ENCODE peak calls at places on chromosomes 13 and 19, in six cellular contexts. One of them, this sample, is unnamed.

GRCh38 chr13:66780814-66781213 is 449.3 kb downstream of the PCDH9 start:
- DNase-seq in esophagus muscularis mucosa: no peak
- DNase-seq in stomach: no peak
- DNase-seq in breast epithelium: no peak
- DNase-seq in HepG2: no peak
- DNase-seq in suprapubic skin: no peak
- DNase-seq in this sample: no peak

GRCh38 chr19:15296841-15297415 is 35.4 kb downstream of the BRD4 start:
- DNase-seq in esophagus muscularis mucosa: no peak
- DNase-seq in stomach: no peak
- DNase-seq in breast epithelium: no peak
- DNase-seq in HepG2: peak; percentile 85
- DNase-seq in suprapubic skin: no peak
- DNase-seq in this sample: no peak

GRCh38 chr13:39930544-39931444 is 275.3 kb downstream of the COG6 start:
- DNase-seq in esophagus muscularis mucosa: no peak
- DNase-seq in stomach: no peak
- DNase-seq in breast epithelium: no peak
- DNase-seq in HepG2: no peak
- DNase-seq in suprapubic skin: no peak
- DNase-seq in this sample: no peak

GRCh38 chr13:42001580-42001979 is 40.7 kb upstream of the VWA8 start:
- DNase-seq in esophagus muscularis mucosa: peak; percentile 91
- DNase-seq in stomach: no peak
- DNase-seq in breast epithelium: no peak
- DNase-seq in HepG2: no peak
- DNase-seq in suprapubic skin: no peak
- DNase-seq in this sample: no peak

GRCh38 chr19:5116292-5116691 is 147.4 kb downstream of the KDM4B start:
- DNase-seq in esophagus muscularis mucosa: no peak
- DNase-seq in stomach: no peak
- DNase-seq in breast epithelium: no peak
- DNase-seq in HepG2: no peak
- DNase-seq in suprapubic skin: no peak
- DNase-seq in this sample: no peak

GRCh38 chr13:98267080-98267912 is 90.2 kb upstream of the RNF113B start:
- DNase-seq in esophagus muscularis mucosa: no peak
- DNase-seq in stomach: peak; percentile 60
- DNase-seq in breast epithelium: no peak
- DNase-seq in HepG2: peak; percentile 94
- DNase-seq in suprapubic skin: no peak
- DNase-seq in this sample: peak; percentile 56

GRCh38 chr13:23372264-23372905 is 61.1 kb downstream of the SACS start:
- DNase-seq in esophagus muscularis mucosa: no peak
- DNase-seq in stomach: no peak
- DNase-seq in breast epithelium: no peak
- DNase-seq in HepG2: no peak
- DNase-seq in suprapubic skin: no peak
- DNase-seq in this sample: no peak

GRCh38 chr19:29119582-29119981 is 93.4 kb downstream of the UQCRFS1 start:
- DNase-seq in esophagus muscularis mucosa: no peak
- DNase-seq in stomach: no peak
- DNase-seq in breast epithelium: no peak
- DNase-seq in HepG2: no peak
- DNase-seq in suprapubic skin: no peak
- DNase-seq in this sample: no peak

GRCh38 chr19:4057913-4058695 is 8.6 kb downstream of the ZBTB7A start:
- DNase-seq in esophagus muscularis mucosa: peak; percentile 97
- DNase-seq in stomach: peak; percentile 81
- DNase-seq in breast epithelium: peak; percentile 79
- DNase-seq in HepG2: peak; percentile 90
- DNase-seq in suprapubic skin: peak; percentile 96
- DNase-seq in this sample: no peak

GRCh38 chr19:17226002-17226933 is at the start of gene OCEL1:
- DNase-seq in esophagus muscularis mucosa: peak; percentile 100
- DNase-seq in stomach: peak; percentile 99
- DNase-seq in breast epithelium: peak; percentile 99
- DNase-seq in HepG2: peak; percentile 95
- DNase-seq in suprapubic skin: peak; percentile 99
- DNase-seq in this sample: peak; percentile 98

GRCh38 chr19:42273407-42274064 is 4.5 kb downstream of the CIC start:
- DNase-seq in esophagus muscularis mucosa: no peak
- DNase-seq in stomach: no peak
- DNase-seq in breast epithelium: no peak
- DNase-seq in HepG2: no peak
- DNase-seq in suprapubic skin: peak; percentile 62
- DNase-seq in this sample: no peak

GRCh38 chr13:90008707-90009149 is 1338.8 kb upstream of the MIR17HG start:
- DNase-seq in esophagus muscularis mucosa: no peak
- DNase-seq in stomach: no peak
- DNase-seq in breast epithelium: no peak
- DNase-seq in HepG2: no peak
- DNase-seq in suprapubic skin: no peak
- DNase-seq in this sample: no peak

GRCh38 chr19:13417054-13417453 is 89.2 kb downstream of the CACNA1A start:
- DNase-seq in esophagus muscularis mucosa: no peak
- DNase-seq in stomach: no peak
- DNase-seq in breast epithelium: no peak
- DNase-seq in HepG2: peak; percentile 3
- DNase-seq in suprapubic skin: no peak
- DNase-seq in this sample: no peak

GRCh38 chr13:99968521-99969367 is 2.8 kb downstream of the ZIC5 start:
- DNase-seq in esophagus muscularis mucosa: no peak
- DNase-seq in stomach: no peak
- DNase-seq in breast epithelium: no peak
- DNase-seq in HepG2: no peak
- DNase-seq in suprapubic skin: no peak
- DNase-seq in this sample: no peak

GRCh38 chr19:15048885-15049541 is at the start of gene CASP14:
- DNase-seq in esophagus muscularis mucosa: no peak
- DNase-seq in stomach: no peak
- DNase-seq in breast epithelium: no peak
- DNase-seq in HepG2: no peak
- DNase-seq in suprapubic skin: no peak
- DNase-seq in this sample: no peak

GRCh38 chr19:56245062-56245740 is 27.3 kb upstream of the EDDM13 start:
- DNase-seq in esophagus muscularis mucosa: no peak
- DNase-seq in stomach: no peak
- DNase-seq in breast epithelium: no peak
- DNase-seq in HepG2: no peak
- DNase-seq in suprapubic skin: no peak
- DNase-seq in this sample: no peak

GRCh38 chr13:31213681-31214289 is 14.0 kb downstream of the B3GLCT start:
- DNase-seq in esophagus muscularis mucosa: peak; percentile 39
- DNase-seq in stomach: no peak
- DNase-seq in breast epithelium: no peak
- DNase-seq in HepG2: no peak
- DNase-seq in suprapubic skin: no peak
- DNase-seq in this sample: no peak

GRCh38 chr13:66266348-66266747 is 963.8 kb downstream of the PCDH9 start:
- DNase-seq in esophagus muscularis mucosa: no peak
- DNase-seq in stomach: no peak
- DNase-seq in breast epithelium: no peak
- DNase-seq in HepG2: no peak
- DNase-seq in suprapubic skin: no peak
- DNase-seq in this sample: no peak

GRCh38 chr13:31322702-31323101 is 122.9 kb downstream of the B3GLCT start:
- DNase-seq in esophagus muscularis mucosa: no peak
- DNase-seq in stomach: no peak
- DNase-seq in breast epithelium: no peak
- DNase-seq in HepG2: no peak
- DNase-seq in suprapubic skin: no peak
- DNase-seq in this sample: no peak

GRCh38 chr13:32911506-32911905 is 104.7 kb upstream of the KL start:
- DNase-seq in esophagus muscularis mucosa: no peak
- DNase-seq in stomach: no peak
- DNase-seq in breast epithelium: no peak
- DNase-seq in HepG2: peak; percentile 36
- DNase-seq in suprapubic skin: no peak
- DNase-seq in this sample: no peak

GRCh38 chr19:51472607-51473006 is 5.7 kb upstream of the CEACAM18 start:
- DNase-seq in esophagus muscularis mucosa: no peak
- DNase-seq in stomach: no peak
- DNase-seq in breast epithelium: no peak
- DNase-seq in HepG2: no peak
- DNase-seq in suprapubic skin: no peak
- DNase-seq in this sample: no peak

GRCh38 chr19:51476164-51476563 is 2.2 kb upstream of the CEACAM18 start:
- DNase-seq in esophagus muscularis mucosa: no peak
- DNase-seq in stomach: no peak
- DNase-seq in breast epithelium: no peak
- DNase-seq in HepG2: no peak
- DNase-seq in suprapubic skin: no peak
- DNase-seq in this sample: no peak

GRCh38 chr19:51470966-51471365 is 7.4 kb upstream of the CEACAM18 start:
- DNase-seq in esophagus muscularis mucosa: no peak
- DNase-seq in stomach: no peak
- DNase-seq in breast epithelium: no peak
- DNase-seq in HepG2: no peak
- DNase-seq in suprapubic skin: no peak
- DNase-seq in this sample: no peak

GRCh38 chr19:51471527-51471926 is 6.8 kb upstream of the CEACAM18 start:
- DNase-seq in esophagus muscularis mucosa: no peak
- DNase-seq in stomach: no peak
- DNase-seq in breast epithelium: no peak
- DNase-seq in HepG2: no peak
- DNase-seq in suprapubic skin: no peak
- DNase-seq in this sample: no peak

GRCh38 chr19:51473009-51473707 is 5.2 kb upstream of the CEACAM18 start:
- DNase-seq in esophagus muscularis mucosa: peak; percentile 95
- DNase-seq in stomach: peak; percentile 86
- DNase-seq in breast epithelium: peak; percentile 75
- DNase-seq in HepG2: peak; percentile 56
- DNase-seq in suprapubic skin: peak; percentile 81
- DNase-seq in this sample: no peak
- TF ChIP-seq POLR2A in esophagus muscularis mucosa: no peak
- TF ChIP-seq POLR2A in stomach: no peak
- TF ChIP-seq POLR2A in breast epithelium: no peak
- TF ChIP-seq POLR2A in HepG2: no peak
- TF ChIP-seq POLR2A in suprapubic skin: no peak
- TF ChIP-seq POLR2A in this sample: no peak

GRCh38 chr19:51715850-51716249 is 7.9 kb downstream of the HAS1 start:
- DNase-seq in esophagus muscularis mucosa: no peak
- DNase-seq in stomach: no peak
- DNase-seq in breast epithelium: no peak
- DNase-seq in HepG2: no peak
- DNase-seq in suprapubic skin: no peak
- DNase-seq in this sample: no peak

GRCh38 chr19:51716925-51717324 is 6.9 kb downstream of the HAS1 start:
- DNase-seq in esophagus muscularis mucosa: no peak
- DNase-seq in stomach: no peak
- DNase-seq in breast epithelium: no peak
- DNase-seq in HepG2: no peak
- DNase-seq in suprapubic skin: no peak
- DNase-seq in this sample: no peak

GRCh38 chr19:51721905-51722304 is 1.9 kb downstream of the HAS1 start:
- DNase-seq in esophagus muscularis mucosa: no peak
- DNase-seq in stomach: no peak
- DNase-seq in breast epithelium: no peak
- DNase-seq in HepG2: no peak
- DNase-seq in suprapubic skin: no peak
- DNase-seq in this sample: no peak

GRCh38 chr19:51722492-51722891 is 1.3 kb downstream of the HAS1 start:
- DNase-seq in esophagus muscularis mucosa: no peak
- DNase-seq in stomach: no peak
- DNase-seq in breast epithelium: no peak
- DNase-seq in HepG2: no peak
- DNase-seq in suprapubic skin: no peak
- DNase-seq in this sample: no peak

DNA sequence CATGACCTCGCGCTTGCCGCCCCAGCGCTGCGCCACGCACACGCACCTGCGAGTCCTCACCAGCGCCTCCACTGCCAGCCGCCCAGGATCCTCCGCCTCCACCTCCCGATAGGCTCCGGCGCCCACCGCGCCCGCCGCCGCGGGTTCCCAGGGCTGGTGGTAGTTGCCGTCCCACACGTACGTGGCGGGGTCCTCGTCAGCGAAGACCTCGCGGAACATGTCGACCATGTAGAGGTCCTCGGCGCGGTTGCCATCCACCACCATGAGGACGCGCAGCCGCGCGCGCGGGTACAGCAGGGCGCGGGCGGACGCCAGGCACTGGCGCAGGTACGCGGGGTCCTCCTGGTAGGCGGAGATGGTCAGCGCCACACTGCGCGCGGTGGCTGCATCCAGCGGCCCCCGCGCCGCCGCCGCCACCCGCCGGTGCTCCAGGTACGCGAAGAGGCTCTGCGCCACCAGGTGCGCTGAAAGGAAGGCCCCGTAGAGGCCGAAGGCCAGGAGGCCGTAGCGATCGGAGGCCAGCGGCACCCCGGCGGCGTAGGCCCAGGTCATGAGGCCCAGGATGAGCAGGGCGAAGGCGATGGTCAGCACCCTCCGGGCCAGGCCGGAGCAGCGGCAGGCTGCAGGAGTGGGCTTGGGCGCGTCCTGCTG is 4.4 kb downstream of the HAS1 start:
- DNase-seq in esophagus muscularis mucosa: no peak
- DNase-seq in stomach: no peak
- DNase-seq in breast epithelium: no peak
- DNase-seq in HepG2: no peak
- DNase-seq in suprapubic skin: no peak
- DNase-seq in this sample: no peak
- H3K4me3 ChIP-seq in esophagus muscularis mucosa: peak overlapping the region; percentile 50
- H3K4me3 ChIP-seq in stomach: peak overlapping the region; percentile 24
- H3K4me3 ChIP-seq in breast epithelium: no peak overlapping the region
- H3K4me3 ChIP-seq in HepG2: no peak overlapping the region
- H3K4me3 ChIP-seq in suprapubic skin: peak overlapping the region; percentile 26
- H3K4me3 ChIP-seq in this sample: peak overlapping the region; percentile 33

GRCh38 chr19:47494729-47495128 is 10.7 kb upstream of the KPTN start:
- DNase-seq in esophagus muscularis mucosa: no peak
- DNase-seq in stomach: no peak
- DNase-seq in breast epithelium: no peak
- DNase-seq in HepG2: no peak
- DNase-seq in suprapubic skin: no peak
- DNase-seq in this sample: no peak

GRCh38 chr19:47494211-47494547 is 10.2 kb upstream of the KPTN start:
- DNase-seq in esophagus muscularis mucosa: no peak
- DNase-seq in stomach: no peak
- DNase-seq in breast epithelium: no peak
- DNase-seq in HepG2: no peak
- DNase-seq in suprapubic skin: no peak
- DNase-seq in this sample: no peak

GRCh38 chr19:47497073-47497766 is 13.2 kb upstream of the KPTN start:
- DNase-seq in esophagus muscularis mucosa: no peak
- DNase-seq in stomach: peak; percentile 81
- DNase-seq in breast epithelium: peak; percentile 83
- DNase-seq in HepG2: no peak
- DNase-seq in suprapubic skin: no peak
- DNase-seq in this sample: no peak

GRCh38 chr19:47493378-47494210 is 9.6 kb upstream of the KPTN start:
- DNase-seq in esophagus muscularis mucosa: no peak
- DNase-seq in stomach: no peak
- DNase-seq in breast epithelium: no peak
- DNase-seq in HepG2: no peak
- DNase-seq in suprapubic skin: no peak
- DNase-seq in this sample: no peak

GRCh38 chr19:47495478-47496372 is 11.7 kb upstream of the KPTN start:
- DNase-seq in esophagus muscularis mucosa: no peak
- DNase-seq in stomach: no peak
- DNase-seq in breast epithelium: no peak
- DNase-seq in HepG2: no peak
- DNase-seq in suprapubic skin: no peak
- DNase-seq in this sample: no peak
- TF ChIP-seq POLR2AphosphoS5 in esophagus muscularis mucosa: no peak
- TF ChIP-seq POLR2AphosphoS5 in stomach: no peak
- TF ChIP-seq POLR2AphosphoS5 in breast epithelium: no peak
- TF ChIP-seq POLR2AphosphoS5 in HepG2: no peak
- TF ChIP-seq POLR2AphosphoS5 in suprapubic skin: no peak
- TF ChIP-seq POLR2AphosphoS5 in this sample: no peak

GRCh38 chr19:900302-901111 is 7.2 kb downstream of the RNU6-9 start:
- DNase-seq in esophagus muscularis mucosa: no peak
- DNase-seq in stomach: no peak
- DNase-seq in breast epithelium: no peak
- DNase-seq in HepG2: no peak
- DNase-seq in suprapubic skin: no peak
- DNase-seq in this sample: no peak
- TF ChIP-seq POLR2A in esophagus muscularis mucosa: no peak
- TF ChIP-seq POLR2A in stomach: no peak
- TF ChIP-seq POLR2A in breast epithelium: no peak
- TF ChIP-seq POLR2A in HepG2: no peak
- TF ChIP-seq POLR2A in suprapubic skin: no peak
- TF ChIP-seq POLR2A in this sample: no peak